ENCODE peak calls at places on chromosomes 7 and 10, in six cellular contexts. Q is stimulated activated CD4-positive, alpha-beta T cell treated with anti-CD3 and anti-CD28 coated beads, Interleukin-2, amount 100 ng/mL, for 48 hours; B is mucosa of descending colon; C is gastrocnemius medialis; I is RCC 7860; Y is neural crest cell. V is an unnamed sample.

GRCh38 chr7:40700653-40701475 is 566.1 kb downstream of the SUGCT start:
- DNase-seq in Q (no peak), I (no peak), B (no peak), C (no peak), Y (no peak), V (no peak)

GRCh38 chr10:58179238-58179637 is 88.5 kb downstream of the IPMK start:
- DNase-seq in Y (no peak), I (no peak), B (no peak), Q (no peak), C (no peak), V (no peak)

GRCh38 chr10:72229261-72230251 is 13.5 kb upstream of the ASCC1 start:
- DNase-seq in B (no peak), C (peak; percentile 79), Y (no peak), Q (no peak), I (no peak), V (no peak)

GRCh38 chr10:24726626-24727025 is 2.9 kb upstream of the ARHGAP21 start:
- DNase-seq in Q (no peak), C (no peak), B (no peak), Y (no peak), I (no peak), V (no peak)

GRCh38 chr10:5373891-5374611 is 9.3 kb downstream of the UCN3 start:
- DNase-seq in B (no peak), C (no peak), Q (no peak), Y (no peak), I (no peak), V (no peak)

GRCh38 chr10:133022784-133023115 is 65.0 kb upstream of the ADGRA1 start:
- DNase-seq in Q (no peak), Y (no peak), I (no peak), C (no peak), B (no peak), V (no peak)

GRCh38 chr7:2019693-2020511 is 212.8 kb downstream of the MAD1L1 start:
- DNase-seq in Q (peak; percentile 26), B (peak; percentile 54), C (peak; percentile 44), I (no peak), Y (no peak), V (no peak)

GRCh38 chr7:74515276-74515675 is 61.6 kb downstream of the GTF2IRD1 start:
- DNase-seq in Y (no peak), Q (no peak), I (no peak), C (no peak), B (no peak), V (no peak)

GRCh38 chr7:67463983-67464382 is 467.4 kb downstream of the TYW1 start:
- DNase-seq in C (no peak), B (no peak), Q (no peak), Y (no peak), I (no peak), V (no peak)

GRCh38 chr7:148587076-148587475 is 3.5 kb upstream of the C7orf33 start:
- DNase-seq in C (no peak), Y (no peak), B (no peak), I (no peak), Q (no peak), V (no peak)

GRCh38 chr10:70940834-70941568 is 52.6 kb upstream of the PCBD1 start:
- DNase-seq in Q (no peak), B (no peak), Y (no peak), C (peak; percentile 55), I (no peak), V (no peak)

GRCh38 chr7:132292803-132293202 is 283.5 kb downstream of the PLXNA4 start:
- DNase-seq in B (no peak), I (peak; percentile 33), Y (no peak), C (no peak), Q (no peak), V (no peak)

GRCh38 chr10:119333146-119333792 is 125.9 kb downstream of the GRK5 start:
- DNase-seq in C (no peak), B (no peak), Y (no peak), I (peak; percentile 75), Q (peak; percentile 50), V (no peak)

GRCh38 chr10:97960269-97960869 is 70.1 kb downstream of the CRTAC1 start:
- DNase-seq in B (no peak), I (no peak), Q (no peak), C (no peak), Y (no peak), V (no peak)

GRCh38 chr10:73828166-73828565 is 16.8 kb upstream of the NDST2 start:
- DNase-seq in I (no peak), C (no peak), Q (no peak), B (no peak), Y (no peak), V (no peak)

GRCh38 chr10:114956466-114956865 is 18.5 kb downstream of the TRUB1 start:
- DNase-seq in Y (no peak), I (no peak), B (no peak), C (no peak), Q (no peak), V (no peak)

GRCh38 chr7:148770004-148770403 is 71.3 kb downstream of the CUL1 start:
- DNase-seq in Q (no peak), B (no peak), I (no peak), C (no peak), Y (no peak), V (no peak)

GRCh38 chr7:47509571-47509970 is 72.3 kb downstream of the TNS3 start:
- DNase-seq in I (no peak), C (no peak), Y (no peak), B (peak; percentile 9), Q (no peak), V (no peak)

GRCh38 chr10:21296575-21297355 is 228.7 kb downstream of the SKIDA1 start:
- DNase-seq in Q (no peak), C (no peak), Y (no peak), I (no peak), B (no peak), V (no peak)

GRCh38 chr7:69698109-69698840 is 100.0 kb downstream of the AUTS2 start:
- DNase-seq in C (no peak), Q (no peak), I (no peak), Y (no peak), B (no peak), V (no peak)

GRCh38 chr7:80359476-80359875 is 152.4 kb downstream of the GNAT3 start:
- DNase-seq in Y (no peak), I (no peak), Q (no peak), B (no peak), C (no peak), V (no peak)

GRCh38 chr10:43931308-43931930 is 282.7 kb upstream of the ZNF32 start:
- DNase-seq in B (no peak), C (no peak), I (peak; percentile 59), Y (no peak), Q (no peak), V (no peak)

GRCh38 chr7:157487046-157487770 is 150.4 kb downstream of the DNAJB6 start:
- DNase-seq in C (no peak), B (no peak), I (no peak), Q (no peak), Y (no peak), V (no peak)

GRCh38 chr7:130453051-130453450 is 12.2 kb upstream of the CEP41 start:
- DNase-seq in C (no peak), I (no peak), Q (no peak), Y (no peak), B (no peak), V (no peak)

GRCh38 chr7:1987591-1988532 is 244.9 kb downstream of the MAD1L1 start:
- DNase-seq in I (no peak), Y (no peak), B (no peak), Q (no peak), C (no peak), V (no peak)

GRCh38 chr10:131928248-131929095 is 27.7 kb downstream of the PPP2R2D start:
- DNase-seq in Q (peak; percentile 34), B (no peak), Y (no peak), C (no peak), I (no peak), V (no peak)

GRCh38 chr7:152544481-152544927 is 108.7 kb upstream of the KMT2C start:
- DNase-seq in B (no peak), C (no peak), Q (no peak), I (no peak), Y (no peak), V (no peak)

GRCh38 chr7:44307905-44308740 is 17.3 kb downstream of the CAMK2B start:
- DNase-seq in B (no peak), Y (peak; percentile 1), Q (no peak), C (no peak), I (no peak), V (no peak)

GRCh38 chr10:132996603-132997343 is 54.4 kb upstream of the CFAP46 start:
- DNase-seq in B (no peak), Y (no peak), C (no peak), I (no peak), Q (no peak), V (no peak)

GRCh38 chr7:51315393-51316261 is 982 bp downstream of the COBL start:
- DNase-seq in Y (peak; percentile 11), B (peak; percentile 84), Q (no peak), C (peak; percentile 48), I (no peak), V (no peak)

V was measured in iPS DF 19.7.